ENCODE peak calls at places on chromosome 3, in five cellular contexts. One of them, this sample, is unnamed.

GRCh38 chr3:112894258-112894657 is 47.6 kb upstream of the CD200R1L start:
- DNase-seq in HL-60: no peak
- DNase-seq in CD8-positive, alpha-beta T cell: no peak
- DNase-seq in nephron progenitor cell: no peak
- DNase-seq in ovary: no peak
- DNase-seq in this sample: no peak

GRCh38 chr3:123169930-123170329 is 31.8 kb upstream of the SEC22A start:
- DNase-seq in CD8-positive, alpha-beta T cell: no peak
- DNase-seq in nephron progenitor cell: no peak
- DNase-seq in ovary: no peak
- DNase-seq in HL-60: no peak
- DNase-seq in this sample: no peak

GRCh38 chr3:66036586-66037061 is 2.1 kb downstream of the MAGI1 start:
- DNase-seq in HL-60: no peak
- DNase-seq in CD8-positive, alpha-beta T cell: no peak
- DNase-seq in ovary: no peak
- DNase-seq in nephron progenitor cell: peak
- DNase-seq in this sample: no peak

GRCh38 chr3:32725721-32726120 is 40.7 kb downstream of the CNOT10 start:
- DNase-seq in ovary: no peak
- DNase-seq in HL-60: no peak
- DNase-seq in nephron progenitor cell: no peak
- DNase-seq in CD8-positive, alpha-beta T cell: no peak
- DNase-seq in this sample: no peak

GRCh38 chr3:59563072-59563605 is 513.3 kb upstream of the CFAP20DC start:
- DNase-seq in CD8-positive, alpha-beta T cell: no peak
- DNase-seq in nephron progenitor cell: no peak
- DNase-seq in ovary: no peak
- DNase-seq in HL-60: no peak
- DNase-seq in this sample: no peak

GRCh38 chr3:150699068-150699635 is 4.6 kb downstream of the ERICH6 start:
- DNase-seq in nephron progenitor cell: no peak
- DNase-seq in CD8-positive, alpha-beta T cell: no peak
- DNase-seq in HL-60: no peak
- DNase-seq in ovary: no peak
- DNase-seq in this sample: no peak

GRCh38 chr3:16151109-16151508 is 23.4 kb upstream of the GALNT15 start:
- DNase-seq in nephron progenitor cell: no peak
- DNase-seq in CD8-positive, alpha-beta T cell: no peak
- DNase-seq in ovary: peak
- DNase-seq in HL-60: no peak
- DNase-seq in this sample: no peak

GRCh38 chr3:121948641-121949040 is 54.4 kb downstream of the SLC15A2 start:
- DNase-seq in nephron progenitor cell: no peak
- DNase-seq in HL-60: no peak
- DNase-seq in CD8-positive, alpha-beta T cell: no peak
- DNase-seq in ovary: no peak
- DNase-seq in this sample: no peak

GRCh38 chr3:62882676-62883228 is 7.5 kb upstream of the CADPS start:
- DNase-seq in HL-60: no peak
- DNase-seq in nephron progenitor cell: no peak
- DNase-seq in CD8-positive, alpha-beta T cell: no peak
- DNase-seq in ovary: no peak
- DNase-seq in this sample: no peak

GRCh38 chr3:105480771-105481170 is 114.1 kb downstream of the ALCAM start:
- DNase-seq in ovary: no peak
- DNase-seq in CD8-positive, alpha-beta T cell: no peak
- DNase-seq in nephron progenitor cell: peak
- DNase-seq in HL-60: no peak
- DNase-seq in this sample: no peak

GRCh38 chr3:66450389-66451022 is 50.3 kb downstream of the LRIG1 start:
- DNase-seq in nephron progenitor cell: no peak
- DNase-seq in HL-60: no peak
- DNase-seq in ovary: peak
- DNase-seq in CD8-positive, alpha-beta T cell: no peak
- DNase-seq in this sample: no peak

GRCh38 chr3:138356666-138357409 is 8.5 kb downstream of the MRAS start:
- DNase-seq in nephron progenitor cell: no peak
- DNase-seq in HL-60: no peak
- DNase-seq in CD8-positive, alpha-beta T cell: no peak
- DNase-seq in ovary: no peak
- DNase-seq in this sample: no peak

GRCh38 chr3:89025185-89025584 is 82.2 kb upstream of the EPHA3 start:
- DNase-seq in nephron progenitor cell: no peak
- DNase-seq in HL-60: no peak
- DNase-seq in ovary: no peak
- DNase-seq in CD8-positive, alpha-beta T cell: no peak
- DNase-seq in this sample: no peak

GRCh38 chr3:6640907-6641306 is 220.0 kb upstream of the GRM7 start:
- DNase-seq in HL-60: no peak
- DNase-seq in ovary: no peak
- DNase-seq in CD8-positive, alpha-beta T cell: no peak
- DNase-seq in nephron progenitor cell: no peak
- DNase-seq in this sample: no peak

GRCh38 chr3:22692239-22692638 is 510.9 kb upstream of the UBE2E2 start:
- DNase-seq in HL-60: no peak
- DNase-seq in ovary: no peak
- DNase-seq in CD8-positive, alpha-beta T cell: no peak
- DNase-seq in nephron progenitor cell: no peak
- DNase-seq in this sample: no peak

GRCh38 chr3:174533286-174533685 is 325.8 kb upstream of the NAALADL2 start:
- DNase-seq in CD8-positive, alpha-beta T cell: no peak
- DNase-seq in ovary: no peak
- DNase-seq in HL-60: no peak
- DNase-seq in nephron progenitor cell: no peak
- DNase-seq in this sample: no peak

GRCh38 chr3:23183731-23184130 is 19.4 kb upstream of the UBE2E2 start:
- DNase-seq in nephron progenitor cell: peak
- DNase-seq in HL-60: no peak
- DNase-seq in CD8-positive, alpha-beta T cell: no peak
- DNase-seq in ovary: peak
- DNase-seq in this sample: no peak

GRCh38 chr3:186963636-186964035 is 33.3 kb downstream of the ST6GAL1 start:
- DNase-seq in ovary: no peak
- DNase-seq in HL-60: no peak
- DNase-seq in nephron progenitor cell: no peak
- DNase-seq in CD8-positive, alpha-beta T cell: no peak
- DNase-seq in this sample: no peak

GRCh38 chr3:24562874-24563273 is 68.2 kb upstream of the THRB start:
- DNase-seq in HL-60: no peak
- DNase-seq in CD8-positive, alpha-beta T cell: no peak
- DNase-seq in nephron progenitor cell: no peak
- DNase-seq in ovary: no peak
- DNase-seq in this sample: no peak

GRCh38 chr3:35070088-35070487 is 569.2 kb upstream of the ARPP21 start:
- DNase-seq in nephron progenitor cell: no peak
- DNase-seq in ovary: no peak
- DNase-seq in HL-60: no peak
- DNase-seq in CD8-positive, alpha-beta T cell: no peak
- DNase-seq in this sample: no peak

GRCh38 chr3:156551261-156551660 is 3.7 kb downstream of the SSR3 start:
- DNase-seq in ovary: no peak
- DNase-seq in CD8-positive, alpha-beta T cell: no peak
- DNase-seq in HL-60: no peak
- DNase-seq in nephron progenitor cell: no peak
- DNase-seq in this sample: no peak

GRCh38 chr3:37996785-37997301 is 6.3 kb downstream of the VILL start:
- DNase-seq in CD8-positive, alpha-beta T cell: peak
- DNase-seq in ovary: peak
- DNase-seq in HL-60: peak
- DNase-seq in nephron progenitor cell: peak
- DNase-seq in this sample: no peak

GRCh38 chr3:37997321-37997720 is 6.7 kb downstream of the VILL start:
- DNase-seq in CD8-positive, alpha-beta T cell: no peak
- DNase-seq in nephron progenitor cell: no peak
- DNase-seq in ovary: no peak
- DNase-seq in HL-60: no peak
- DNase-seq in this sample: no peak

GRCh38 chr3:37994639-37994972 is 4.0 kb downstream of the VILL start:
- DNase-seq in ovary: no peak
- DNase-seq in HL-60: no peak
- DNase-seq in CD8-positive, alpha-beta T cell: no peak
- DNase-seq in nephron progenitor cell: no peak
- DNase-seq in this sample: no peak

GRCh38 chr3:37993811-37994638 is 3.4 kb downstream of the VILL start:
- DNase-seq in CD8-positive, alpha-beta T cell: peak
- DNase-seq in nephron progenitor cell: peak
- DNase-seq in HL-60: peak
- DNase-seq in ovary: peak
- DNase-seq in this sample: no peak

DNA sequence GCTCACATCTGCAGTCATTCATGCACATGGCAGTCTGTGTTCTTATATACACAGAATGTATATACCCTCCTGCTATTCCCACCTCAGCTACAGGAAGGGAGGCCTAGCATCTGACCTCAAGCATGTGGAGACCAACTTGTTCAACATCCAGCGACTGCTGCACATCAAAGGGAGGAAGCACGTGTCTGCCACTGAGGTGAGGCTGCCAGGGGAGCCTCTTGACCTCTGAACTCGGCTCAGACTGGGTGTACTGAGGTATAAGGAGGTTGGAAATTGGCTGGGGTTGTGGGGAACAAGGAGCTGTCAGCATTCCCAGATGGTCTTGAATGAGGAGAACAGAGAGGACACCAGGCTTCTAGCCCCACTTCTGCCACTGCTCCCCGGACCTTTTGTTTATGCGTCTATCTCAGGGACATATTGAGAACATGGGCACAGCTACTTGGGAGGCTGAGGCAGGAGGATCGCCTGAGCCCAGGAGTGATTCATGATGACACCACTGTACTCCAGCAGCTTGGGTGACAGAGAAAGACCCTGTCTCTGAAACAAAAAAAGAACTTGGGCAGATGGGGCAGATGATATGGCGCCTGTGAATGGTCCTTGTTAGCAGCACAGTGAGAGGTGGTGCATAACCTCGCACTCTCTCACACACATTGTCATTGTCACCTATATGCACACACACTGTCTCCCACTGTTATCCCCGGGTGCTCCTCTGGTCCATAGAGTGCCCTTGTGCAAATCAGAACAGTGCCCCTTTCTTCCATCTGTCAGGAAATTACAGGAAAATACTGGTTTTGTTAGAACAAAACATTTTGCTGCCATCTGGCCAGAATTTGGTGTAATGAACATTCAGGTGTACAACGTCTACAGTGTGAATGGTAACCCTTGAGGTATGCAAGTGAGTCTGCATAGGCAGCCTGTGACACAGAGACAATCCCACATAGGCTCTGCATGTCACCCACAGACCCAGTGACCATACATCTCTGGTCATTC is 5.4 kb downstream of the VILL start:
- DNase-seq in nephron progenitor cell: no peak
- DNase-seq in ovary: no peak
- DNase-seq in CD8-positive, alpha-beta T cell: no peak
- DNase-seq in HL-60: no peak
- DNase-seq in this sample: no peak
- TF ChIP-seq CTCF in nephron progenitor cell: no peak
- TF ChIP-seq CTCF in ovary: no peak
- TF ChIP-seq CTCF in CD8-positive, alpha-beta T cell: no peak
- TF ChIP-seq CTCF in HL-60: no peak
- TF ChIP-seq CTCF in this sample: no peak

DNA sequence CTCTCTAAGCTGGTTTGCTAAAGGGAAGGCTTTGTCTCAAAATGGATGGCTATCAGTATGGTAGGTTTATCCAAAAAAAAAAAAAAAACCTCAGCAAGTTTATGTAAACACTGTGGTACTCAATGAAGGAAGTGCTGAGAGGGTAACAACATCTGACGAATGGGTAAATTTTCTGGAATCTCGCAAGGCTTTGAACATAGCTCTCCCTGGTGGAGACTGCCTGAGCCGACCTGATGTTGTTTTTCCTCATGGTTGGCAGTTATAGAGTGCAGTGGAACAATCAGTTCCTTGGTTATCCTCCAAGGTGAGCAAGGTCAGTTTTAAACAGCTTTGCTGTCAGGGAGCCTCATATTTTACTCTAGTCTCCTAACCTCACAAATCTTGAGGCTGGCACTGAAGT is 94.6 kb downstream of the ZPLD1 start:
- DNase-seq in ovary: no peak
- DNase-seq in nephron progenitor cell: peak
- DNase-seq in CD8-positive, alpha-beta T cell: no peak
- DNase-seq in HL-60: no peak
- DNase-seq in this sample: no peak
- TF ChIP-seq CTCF in ovary: no peak
- TF ChIP-seq CTCF in nephron progenitor cell: peak
- TF ChIP-seq CTCF in CD8-positive, alpha-beta T cell: no peak
- TF ChIP-seq CTCF in HL-60: no peak
- TF ChIP-seq CTCF in this sample: peak

DNA sequence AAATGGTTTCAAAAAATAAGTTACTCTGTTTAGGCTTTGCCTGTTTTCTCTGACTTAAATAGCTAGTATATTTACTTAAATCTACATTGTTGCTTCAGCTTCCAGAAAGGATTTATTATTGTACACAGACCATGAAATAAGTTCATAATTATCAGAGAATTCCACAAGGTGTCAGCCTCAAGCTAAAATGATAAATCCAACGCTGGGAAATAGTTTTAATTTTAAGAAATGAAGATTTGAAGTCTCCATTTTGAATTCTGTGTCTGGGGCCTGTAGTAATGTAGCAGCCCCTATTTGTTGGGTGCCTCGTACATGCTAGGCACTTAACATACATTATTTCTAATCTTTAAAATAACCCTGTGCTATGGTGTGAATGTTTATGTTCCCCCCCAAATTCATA is 92.6 kb upstream of the KCNMB2 start:
- DNase-seq in HL-60: no peak
- DNase-seq in ovary: no peak
- DNase-seq in CD8-positive, alpha-beta T cell: no peak
- DNase-seq in nephron progenitor cell: no peak
- DNase-seq in this sample: no peak
- TF ChIP-seq CTCF in HL-60: no peak
- TF ChIP-seq CTCF in ovary: no peak
- TF ChIP-seq CTCF in CD8-positive, alpha-beta T cell: no peak
- TF ChIP-seq CTCF in nephron progenitor cell: no peak
- TF ChIP-seq CTCF in this sample: peak

GRCh38 chr3:108588616-108589015 is 622 bp downstream of the CIP2A start:
- DNase-seq in CD8-positive, alpha-beta T cell: no peak
- DNase-seq in HL-60: no peak
- DNase-seq in nephron progenitor cell: no peak
- DNase-seq in ovary: no peak
- DNase-seq in this sample: no peak

GRCh38 chr3:108589081-108589997 is at the start of the genes CIP2A and DZIP3:
- DNase-seq in ovary: peak
- DNase-seq in CD8-positive, alpha-beta T cell: peak
- DNase-seq in nephron progenitor cell: peak
- DNase-seq in HL-60: peak
- DNase-seq in this sample: peak

GRCh38 chr3:108595304-108595703 is 5.8 kb downstream of the DZIP3 start:
- DNase-seq in HL-60: no peak
- DNase-seq in nephron progenitor cell: no peak
- DNase-seq in CD8-positive, alpha-beta T cell: no peak
- DNase-seq in ovary: no peak
- DNase-seq in this sample: no peak

GRCh38 chr3:108590443-108590842 is 921 bp downstream of the DZIP3 start:
- DNase-seq in nephron progenitor cell: no peak
- DNase-seq in ovary: no peak
- DNase-seq in CD8-positive, alpha-beta T cell: no peak
- DNase-seq in HL-60: no peak
- DNase-seq in this sample: no peak

DNA sequence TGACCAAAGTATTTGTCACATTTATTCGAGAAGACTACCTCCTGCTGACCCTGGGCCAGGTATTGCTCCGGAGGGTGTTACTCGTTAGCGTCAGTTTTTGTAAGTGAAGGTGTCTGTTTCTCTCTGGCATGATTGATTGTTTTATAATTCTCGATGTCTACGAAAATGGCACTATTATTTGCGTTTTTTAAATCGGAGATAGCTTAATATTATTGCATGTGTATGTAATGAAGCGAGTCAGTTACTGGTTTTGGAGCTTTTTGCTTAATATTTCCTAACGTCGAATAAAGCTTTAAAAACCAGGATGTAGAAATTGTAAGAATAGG is 439 bp downstream of the DZIP3 start:
- DNase-seq in CD8-positive, alpha-beta T cell: no peak
- DNase-seq in HL-60: no peak
- DNase-seq in nephron progenitor cell: no peak
- DNase-seq in ovary: no peak
- DNase-seq in this sample: no peak
- TF ChIP-seq CTCF in CD8-positive, alpha-beta T cell: no peak
- TF ChIP-seq CTCF in HL-60: no peak
- TF ChIP-seq CTCF in nephron progenitor cell: no peak
- TF ChIP-seq CTCF in ovary: no peak
- TF ChIP-seq CTCF in this sample: no peak

This sample was measured in osteocyte.